ENCODE peak calls at places on chromosomes 1 and 21, in seven cellular contexts. V is Calu3; G is GM12891; T is AG04449; E is cardiac muscle cell; Q is T-helper 2 cell; Z is stimulated activated CD4-positive, alpha-beta T cell treated with anti-CD3 and anti-CD28 coated beads, Interleukin-1b, Interleukin-23, amount 100 ng/mL, for 24 hours. A is an unnamed sample.

GRCh38 chr1:200869376-200869752 is 3.4 kb upstream of the GPR25 start:
- DNase-seq in T (no peak), E (no peak), V (no peak), G (no peak), Q (no peak), Z (no peak), A (no peak)

GRCh38 chr1:108316545-108316944 is 72.7 kb upstream of the NBPF4 start:
- DNase-seq in G (no peak), Z (no peak), V (peak), T (no peak), E (no peak), Q (no peak), A (no peak)

GRCh38 chr21:43865471-43866181 is 603 bp downstream of the AGPAT3 start:
- DNase-seq in Q (no peak), V (peak), Z (peak), T (no peak), G (peak), E (peak), A (no peak)

GRCh38 chr1:43736819-43737218 is 29.5 kb downstream of the ST3GAL3 start:
- DNase-seq in Z (no peak), V (no peak), G (no peak), E (no peak), Q (no peak), T (no peak), A (no peak)

GRCh38 chr1:119688810-119689209 is 22.9 kb upstream of the PHGDH start:
- DNase-seq in G (no peak), Q (no peak), T (no peak), Z (no peak), E (no peak), V (no peak), A (no peak)

GRCh38 chr1:112743174-112744018 is 28.3 kb upstream of the PPM1J start:
- DNase-seq in Z (no peak), E (no peak), G (no peak), Q (no peak), V (peak), T (no peak), A (no peak)

GRCh38 chr21:44982558-44983244 is 42.9 kb downstream of the SLX9 start:
- DNase-seq in V (no peak), E (no peak), T (no peak), Z (no peak), G (no peak), Q (no peak), A (peak)

GRCh38 chr1:202063093-202063492 is 52.7 kb downstream of the ELF3 start:
- DNase-seq in E (no peak), T (no peak), V (no peak), G (no peak), Q (no peak), Z (no peak), A (no peak)

GRCh38 chr1:231416896-231417295 is 5.2 kb downstream of the EGLN1 start:
- DNase-seq in Q (no peak), E (no peak), G (no peak), Z (no peak), V (no peak), T (no peak), A (no peak)

GRCh38 chr1:226655251-226656163 is 83.6 kb downstream of the ITPKB start:
- DNase-seq in G (no peak), V (no peak), Q (no peak), Z (no peak), E (no peak), T (no peak), A (no peak)

A was measured in BE2C.